ENCODE peak calls at places on chromosomes 12 and 14, in six cellular contexts. W is HCT116, I is H1, X is K562, D is HepG2, O is GM12878. F is an unnamed sample.

GRCh38 chr14:20855652-20856291 is 35.4 kb upstream of the RNASE3 start:
- DNase-seq in I (peak; percentile 29), W (peak; percentile 73), D (peak; percentile 79), O (peak; percentile 21), X (peak; percentile 48), F (peak; percentile 44)

GRCh38 chr12:89655851-89656250 is 52.8 kb downstream of the ATP2B1 start:
- DNase-seq in X (no peak), O (no peak), D (no peak), I (no peak), W (no peak), F (no peak)

GRCh38 chr14:70821916-70822705 is 12.8 kb upstream of the MAP3K9 start:
- DNase-seq in I (no peak), W (no peak), X (peak; percentile 27), O (no peak), D (no peak), F (no peak)

GRCh38 chr12:93698307-93699092 is 21.3 kb downstream of the CRADD start:
- DNase-seq in I (no peak), D (peak; percentile 66), X (no peak), O (no peak), W (no peak), F (no peak)

GRCh38 chr14:65237956-65238355 is 135.6 kb upstream of the MAX start:
- DNase-seq in D (peak; percentile 84), O (no peak), W (no peak), I (no peak), X (peak; percentile 21), F (no peak)

GRCh38 chr12:46831335-46832083 is 5.7 kb upstream of the SLC38A4 start:
- DNase-seq in X (no peak), W (no peak), O (no peak), I (no peak), D (no peak), F (no peak)

GRCh38 chr14:99792551-99793212 is 531 bp upstream of the EML1 start:
- DNase-seq in O (no peak), D (no peak), I (no peak), W (no peak), X (no peak), F (no peak)

GRCh38 chr14:80275208-80275850 is 64.0 kb upstream of the DIO2 start:
- DNase-seq in D (no peak), W (no peak), O (no peak), I (no peak), X (no peak), F (no peak)

GRCh38 chr14:90239139-90239538 is 17.2 kb upstream of the PSMC1 start:
- DNase-seq in W (peak; percentile 7), D (no peak), X (no peak), I (no peak), O (no peak), F (no peak)

GRCh38 chr14:93104961-93105360 is 10.8 kb downstream of the ITPK1 start:
- DNase-seq in O (no peak), W (no peak), X (no peak), D (peak; percentile 35), I (no peak), F (no peak)

GRCh38 chr12:602700-603068 is 60.6 kb downstream of the NINJ2 start:
- DNase-seq in O (no peak), I (no peak), D (no peak), X (no peak), W (no peak), F (no peak)

GRCh38 chr12:597926-598568 is 65.2 kb downstream of the NINJ2 start:
- DNase-seq in X (no peak), W (no peak), O (no peak), I (no peak), D (no peak), F (no peak)

GRCh38 chr12:599756-600155 is 63.5 kb downstream of the NINJ2 start:
- DNase-seq in D (no peak), O (no peak), X (no peak), W (no peak), I (no peak), F (no peak)

GRCh38 chr12:604956-605355 is 58.3 kb downstream of the NINJ2 start:
- DNase-seq in D (no peak), O (no peak), I (no peak), X (no peak), W (no peak), F (no peak)

GRCh38 chr12:601976-602699 is 61.1 kb downstream of the NINJ2 start:
- DNase-seq in I (no peak), O (no peak), W (no peak), D (no peak), X (no peak), F (no peak)
- TF ChIP-seq ZNF274 in I (no peak), O (no peak), W (no peak), D (no peak), X (no peak), F (no peak)

GRCh38 chr12:109559200-109559505 is 14.2 kb downstream of the MMAB start:
- DNase-seq in O (no peak), W (no peak), I (no peak), X (no peak), D (no peak), F (no peak)

GRCh38 chr12:109559601-109560000 is 13.7 kb downstream of the MMAB start:
- DNase-seq in I (no peak), W (no peak), O (no peak), D (no peak), X (no peak), F (no peak)

GRCh38 chr12:109561711-109562030 is 11.6 kb downstream of the MMAB start:
- DNase-seq in I (no peak), O (no peak), W (no peak), X (no peak), D (no peak), F (no peak)

GRCh38 chr12:109562871-109563270 is 10.4 kb downstream of the MMAB start:
- DNase-seq in I (no peak), X (no peak), D (no peak), W (no peak), O (no peak), F (no peak)

DNA sequence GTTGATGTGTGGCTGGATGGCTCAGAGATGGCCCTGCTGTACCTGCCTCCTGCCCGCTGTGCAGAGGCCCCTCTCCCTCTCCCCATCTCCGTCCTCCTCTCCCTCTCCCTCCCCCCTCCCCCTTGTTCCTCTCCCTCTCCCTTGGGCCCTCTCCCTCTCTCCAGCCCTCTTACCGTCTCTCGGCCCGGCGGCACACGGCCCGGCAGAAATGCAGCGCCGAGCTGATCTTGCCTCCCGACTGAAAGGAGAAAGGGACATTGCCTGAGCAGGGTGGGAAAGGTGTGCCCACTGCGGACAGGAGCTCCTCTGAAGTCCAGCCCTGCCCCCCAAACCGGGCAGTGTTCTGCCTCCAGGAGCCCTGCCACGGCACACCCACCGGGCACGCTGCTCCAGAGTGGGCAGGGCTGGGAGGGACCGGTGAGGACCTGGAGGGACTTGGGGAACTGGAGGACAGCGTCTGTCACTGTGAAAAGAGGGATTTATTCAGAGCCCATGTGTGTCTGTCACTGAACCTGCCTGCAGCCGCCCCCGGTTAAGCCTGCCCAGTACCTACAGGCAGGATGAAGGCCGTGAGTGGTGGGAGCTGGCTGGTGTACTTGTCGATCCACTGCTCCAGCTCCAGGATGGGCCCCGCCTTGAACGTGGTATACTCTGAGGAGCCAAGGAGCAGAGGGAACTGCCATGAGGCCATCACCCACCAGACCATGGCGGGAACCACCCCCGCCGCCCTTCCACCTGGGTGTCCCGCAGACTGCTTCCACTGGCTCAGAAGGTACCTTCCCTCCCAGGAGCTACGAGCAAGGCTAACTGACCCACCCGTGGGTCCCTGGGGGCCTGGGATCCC is 12.2 kb downstream of the MMAB start:
- DNase-seq in I (no peak), O (no peak), X (no peak), D (no peak), W (no peak), F (no peak)
- H3K36me3 ChIP-seq in I (no peaks in the 10 kb centered on the region), O (peaks cover 3% of the 10 kb centered on the region), X (peaks cover 30% of the 10 kb centered on the region), D (peaks cover 4% of the 10 kb centered on the region), W (no peaks in the 10 kb centered on the region), F (peaks cover 70% of the 10 kb centered on the region)

GRCh38 chr14:68621400-68622365 is 171.2 kb downstream of the ZFP36L1 start:
- DNase-seq in O (no peak), I (no peak), W (no peak), D (no peak), X (no peak), F (no peak)

GRCh38 chr14:68624541-68625220 is 168.2 kb downstream of the ZFP36L1 start:
- DNase-seq in W (no peak), X (no peak), D (no peak), O (no peak), I (no peak), F (no peak)

GRCh38 chr14:68623828-68624227 is 169.0 kb downstream of the ZFP36L1 start:
- DNase-seq in I (no peak), D (no peak), W (no peak), X (no peak), O (no peak), F (no peak)

GRCh38 chr14:68623307-68623706 is 169.6 kb downstream of the ZFP36L1 start:
- DNase-seq in W (no peak), I (no peak), D (no peak), O (no peak), X (no peak), F (no peak)

DNA sequence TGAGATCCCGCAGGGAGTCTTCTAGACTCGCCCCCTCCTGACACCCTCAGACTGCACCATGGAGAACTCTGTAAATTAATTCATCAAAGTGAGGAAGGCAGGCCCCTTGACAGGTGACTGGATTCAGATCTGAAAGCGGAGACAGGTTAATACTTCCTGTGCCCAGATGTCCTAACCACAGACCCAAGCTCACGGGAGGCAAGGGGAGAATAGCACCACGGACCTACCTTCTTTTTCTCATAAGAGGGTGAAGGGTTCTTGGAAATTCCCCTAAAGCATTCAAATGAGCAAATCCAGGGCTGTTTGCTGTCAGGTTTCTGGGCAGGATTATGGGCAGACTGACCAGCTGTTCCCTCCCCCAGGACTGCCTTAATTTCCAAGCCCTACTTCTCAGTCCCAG is 170.0 kb downstream of the ZFP36L1 start:
- DNase-seq in I (no peak), D (no peak), W (no peak), O (peak; percentile 30), X (no peak), F (no peak)
- H3K4me1 ChIP-seq in I (peaks cover under 1% of the 10 kb centered on the region), D (peaks cover 65% of the 10 kb centered on the region), W (peaks cover 20% of the 10 kb centered on the region), O (peaks cover 10% of the 10 kb centered on the region), X (no peaks in the 10 kb centered on the region), F (no peaks in the 10 kb centered on the region)

GRCh38 chr14:52703664-52704063 is 3.3 kb upstream of the PSMC6 start:
- DNase-seq in O (no peak), I (no peak), W (no peak), X (no peak), D (no peak), F (no peak)

GRCh38 chr14:52695481-52696091 is at the start of gene ERO1A:
- DNase-seq in D (peak; percentile 50), O (no peak), X (peak; percentile 62), I (no peak), W (no peak), F (no peak)

GRCh38 chr14:52701223-52701622 is 5.8 kb upstream of the PSMC6 start:
- DNase-seq in O (no peak), I (no peak), W (no peak), D (no peak), X (no peak), F (no peak)

GRCh38 chr14:52703225-52703624 is 3.8 kb upstream of the PSMC6 start:
- DNase-seq in O (no peak), W (no peak), X (no peak), D (no peak), I (no peak), F (no peak)

DNA sequence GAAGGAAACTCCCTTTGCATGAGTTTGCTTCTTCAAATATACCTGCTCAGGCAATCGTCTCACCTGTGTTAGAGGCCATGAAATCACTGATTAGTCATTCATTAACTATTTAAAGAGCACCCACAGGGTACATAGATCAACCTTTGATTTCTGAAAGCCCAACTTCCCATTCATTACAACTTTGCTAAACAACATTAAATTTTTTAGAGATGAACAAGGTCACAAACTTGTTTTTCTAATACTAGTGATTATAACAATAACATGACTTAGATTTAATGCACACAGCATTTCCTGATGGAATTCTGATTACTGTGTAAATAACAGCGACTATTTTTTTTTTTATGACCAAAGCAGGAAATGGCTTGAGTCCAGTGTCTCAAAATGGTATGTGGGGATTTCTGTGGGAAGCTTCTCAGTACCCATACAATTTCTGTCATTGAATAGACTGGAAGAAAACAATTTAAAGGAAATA is 5.4 kb upstream of the ERO1A start:
- DNase-seq in D (peak; percentile 68), O (no peak), W (peak; percentile 66), I (no peak), X (no peak), F (no peak)
- TF ChIP-seq ZNF274 in D (no peak), O (no peak), W (no peak), I (no peak), X (no peak), F (no peak)